ENCODE peak calls at places on chromosome 12, in four cellular contexts. K is ovary, H is left cardiac atrium, F is NCI-H748 treated with DMSO at 0.1 percent for 48 hours. V is an unnamed sample.

GRCh38 chr12:12266389-12266872 is 413 bp downstream of the LRP6 start:
- DNase-seq in K (peak; percentile 58), H (peak; percentile 25), F (no peak), V (peak; percentile 52)

GRCh38 chr12:119171266-119171665 is 7.5 kb upstream of the HSPB8 start:
- DNase-seq in K (no peak), H (no peak), F (no peak), V (no peak)

GRCh38 chr12:51009038-51009437 is 17.1 kb downstream of the SLC11A2 start:
- DNase-seq in K (no peak), H (peak; percentile 66), F (no peak), V (peak; percentile 56)

GRCh38 chr12:109764123-109764522 is 50.5 kb downstream of the FAM222A start:
- DNase-seq in K (no peak), H (no peak), F (no peak), V (no peak)

GRCh38 chr12:107448198-107448597 is 237.4 kb upstream of the PWP1 start:
- DNase-seq in K (no peak), H (no peak), F (no peak), V (no peak)

GRCh38 chr12:1287446-1287975 is 296.5 kb downstream of the ERC1 start:
- DNase-seq in K (no peak), H (no peak), F (no peak), V (no peak)

GRCh38 chr12:1662761-1663439 is 28.0 kb upstream of the ADIPOR2 start:
- DNase-seq in K (peak; percentile 54), H (peak; percentile 39), F (no peak), V (peak; percentile 83)

GRCh38 chr12:95548539-95549391 is 2.5 kb downstream of the USP44 start:
- DNase-seq in K (peak; percentile 75), H (peak; percentile 41), F (peak; percentile 20), V (no peak)

GRCh38 chr12:76030378-76031080 is 1.0 kb downstream of the PHLDA1 start:
- DNase-seq in K (peak; percentile 47), H (peak; percentile 44), F (peak; percentile 28), V (peak; percentile 52)

GRCh38 chr12:9973951-9974350 is 2.7 kb downstream of the CLEC12A start:
- DNase-seq in K (no peak), H (no peak), F (no peak), V (no peak)

GRCh38 chr12:106000376-106001104 is 138.2 kb downstream of the NUAK1 start:
- DNase-seq in K (no peak), H (no peak), F (no peak), V (no peak)

GRCh38 chr12:105018761-105019160 is 32.6 kb downstream of the NOPCHAP1 start:
- DNase-seq in K (no peak), H (no peak), F (no peak), V (no peak)

GRCh38 chr12:131825146-131825892 is 2.9 kb upstream of the MMP17 start:
- DNase-seq in K (no peak), H (no peak), F (no peak), V (no peak)

GRCh38 chr12:74722709-74723108 is 185.1 kb downstream of the ATXN7L3B start:
- DNase-seq in K (no peak), H (no peak), F (no peak), V (no peak)

GRCh38 chr12:42643881-42644579 is 54.5 kb upstream of the PRICKLE1 start:
- DNase-seq in K (no peak), H (no peak), F (no peak), V (no peak)